ENCODE peak calls at places on chromosomes 3 and 15, in seven cellular contexts. One of them, this sample, is unnamed.

GRCh38 chr3:129845956-129846355 is 47.6 kb downstream of the TMCC1 start:
- DNase-seq in adrenal gland: no peak
- DNase-seq in cardiac muscle cell: no peak
- DNase-seq in hepatocyte: no peak
- DNase-seq in H1: no peak
- DNase-seq in left ventricle myocardium inferior: no peak
- DNase-seq in aorta: no peak
- DNase-seq in this sample: no peak

GRCh38 chr15:93164409-93164808 is 75.4 kb upstream of the RGMA start:
- DNase-seq in hepatocyte: no peak
- DNase-seq in aorta: no peak
- DNase-seq in adrenal gland: no peak
- DNase-seq in left ventricle myocardium inferior: no peak
- DNase-seq in H1: no peak
- DNase-seq in cardiac muscle cell: no peak
- DNase-seq in this sample: no peak

GRCh38 chr3:12416731-12417130 is 67.5 kb upstream of the TSEN2 start:
- DNase-seq in H1: no peak
- DNase-seq in left ventricle myocardium inferior: no peak
- DNase-seq in aorta: no peak
- DNase-seq in cardiac muscle cell: no peak
- DNase-seq in adrenal gland: no peak
- DNase-seq in hepatocyte: no peak
- DNase-seq in this sample: no peak

GRCh38 chr15:70046716-70047369 is 50.9 kb downstream of the TLE3 start:
- DNase-seq in aorta: no peak
- DNase-seq in left ventricle myocardium inferior: no peak
- DNase-seq in cardiac muscle cell: no peak
- DNase-seq in hepatocyte: no peak
- DNase-seq in H1: no peak
- DNase-seq in adrenal gland: peak; percentile 4
- DNase-seq in this sample: no peak

GRCh38 chr3:167684389-167684993 is 30.7 kb upstream of the WDR49 start:
- DNase-seq in adrenal gland: peak; percentile 55
- DNase-seq in left ventricle myocardium inferior: no peak
- DNase-seq in aorta: no peak
- DNase-seq in hepatocyte: peak; percentile 82
- DNase-seq in H1: no peak
- DNase-seq in cardiac muscle cell: peak; percentile 70
- DNase-seq in this sample: peak; percentile 74

GRCh38 chr3:97817965-97818364 is 3.8 kb upstream of the CRYBG3 start:
- DNase-seq in cardiac muscle cell: no peak
- DNase-seq in aorta: no peak
- DNase-seq in hepatocyte: no peak
- DNase-seq in left ventricle myocardium inferior: no peak
- DNase-seq in H1: no peak
- DNase-seq in adrenal gland: no peak
- DNase-seq in this sample: peak; percentile 70

GRCh38 chr15:55649058-55649423 is 60.9 kb upstream of the PYGO1 start:
- DNase-seq in hepatocyte: no peak
- DNase-seq in H1: no peak
- DNase-seq in cardiac muscle cell: peak; percentile 15
- DNase-seq in adrenal gland: no peak
- DNase-seq in left ventricle myocardium inferior: no peak
- DNase-seq in aorta: no peak
- DNase-seq in this sample: no peak

GRCh38 chr15:76576526-76577279 is 240.1 kb downstream of the ISL2 start:
- DNase-seq in cardiac muscle cell: peak; percentile 89
- DNase-seq in H1: no peak
- DNase-seq in hepatocyte: peak; percentile 34
- DNase-seq in left ventricle myocardium inferior: peak; percentile 79
- DNase-seq in aorta: peak; percentile 89
- DNase-seq in adrenal gland: peak; percentile 71
- DNase-seq in this sample: no peak

GRCh38 chr3:143998266-143998665 is 26.6 kb downstream of the DIPK2A start:
- DNase-seq in cardiac muscle cell: peak; percentile 75
- DNase-seq in H1: no peak
- DNase-seq in adrenal gland: no peak
- DNase-seq in aorta: no peak
- DNase-seq in hepatocyte: no peak
- DNase-seq in left ventricle myocardium inferior: no peak
- DNase-seq in this sample: no peak

GRCh38 chr3:197750396-197750831 is 731 bp downstream of the FYTTD1 start:
- DNase-seq in cardiac muscle cell: peak; percentile 72
- DNase-seq in aorta: peak; percentile 79
- DNase-seq in hepatocyte: peak; percentile 85
- DNase-seq in adrenal gland: peak; percentile 68
- DNase-seq in left ventricle myocardium inferior: peak; percentile 70
- DNase-seq in H1: no peak
- DNase-seq in this sample: peak; percentile 64

GRCh38 chr15:101731746-101732145 is 7.5 kb upstream of the TARS3 start:
- DNase-seq in cardiac muscle cell: no peak
- DNase-seq in left ventricle myocardium inferior: no peak
- DNase-seq in adrenal gland: no peak
- DNase-seq in hepatocyte: no peak
- DNase-seq in aorta: no peak
- DNase-seq in H1: no peak
- DNase-seq in this sample: no peak

GRCh38 chr3:133464573-133464972 is 64.7 kb downstream of the BFSP2 start:
- DNase-seq in cardiac muscle cell: peak; percentile 61
- DNase-seq in aorta: no peak
- DNase-seq in left ventricle myocardium inferior: no peak
- DNase-seq in H1: no peak
- DNase-seq in hepatocyte: no peak
- DNase-seq in adrenal gland: no peak
- DNase-seq in this sample: peak; percentile 45

GRCh38 chr15:36757189-36757814 is 177.9 kb downstream of the CDIN1 start:
- DNase-seq in H1: no peak
- DNase-seq in cardiac muscle cell: peak; percentile 59
- DNase-seq in adrenal gland: no peak
- DNase-seq in hepatocyte: no peak
- DNase-seq in left ventricle myocardium inferior: no peak
- DNase-seq in aorta: no peak
- DNase-seq in this sample: no peak

GRCh38 chr3:158725348-158725966 is 6.8 kb downstream of the RARRES1 start:
- DNase-seq in H1: no peak
- DNase-seq in left ventricle myocardium inferior: no peak
- DNase-seq in hepatocyte: peak; percentile 60
- DNase-seq in aorta: peak; percentile 85
- DNase-seq in cardiac muscle cell: peak; percentile 97
- DNase-seq in adrenal gland: peak; percentile 79
- DNase-seq in this sample: peak; percentile 15

GRCh38 chr3:182438398-182438797 is 354.9 kb upstream of the ATP11B start:
- DNase-seq in adrenal gland: no peak
- DNase-seq in cardiac muscle cell: no peak
- DNase-seq in left ventricle myocardium inferior: no peak
- DNase-seq in aorta: no peak
- DNase-seq in H1: no peak
- DNase-seq in hepatocyte: no peak
- DNase-seq in this sample: no peak

GRCh38 chr3:14633819-14634424 is 17.6 kb upstream of the CCDC174 start:
- DNase-seq in adrenal gland: peak; percentile 51
- DNase-seq in aorta: peak; percentile 67
- DNase-seq in left ventricle myocardium inferior: peak; percentile 37
- DNase-seq in hepatocyte: peak; percentile 79
- DNase-seq in H1: no peak
- DNase-seq in cardiac muscle cell: peak; percentile 85
- DNase-seq in this sample: peak; percentile 61

GRCh38 chr3:18724456-18724855 is 299.3 kb upstream of the SATB1 start:
- DNase-seq in aorta: no peak
- DNase-seq in H1: no peak
- DNase-seq in hepatocyte: no peak
- DNase-seq in cardiac muscle cell: no peak
- DNase-seq in adrenal gland: no peak
- DNase-seq in left ventricle myocardium inferior: no peak
- DNase-seq in this sample: no peak
- H3K4me3 ChIP-seq in aorta: no peak overlapping the region
- H3K4me3 ChIP-seq in H1: no peak overlapping the region
- H3K4me3 ChIP-seq in hepatocyte: no peak overlapping the region
- H3K4me3 ChIP-seq in cardiac muscle cell: no peak overlapping the region
- H3K4me3 ChIP-seq in adrenal gland: no peak overlapping the region
- H3K4me3 ChIP-seq in left ventricle myocardium inferior: no peak overlapping the region
- H3K4me3 ChIP-seq in this sample: no peak overlapping the region

GRCh38 chr3:11201246-11202024 is 47.1 kb downstream of the HRH1 start:
- DNase-seq in left ventricle myocardium inferior: no peak
- DNase-seq in H1: no peak
- DNase-seq in aorta: peak; percentile 80
- DNase-seq in adrenal gland: no peak
- DNase-seq in cardiac muscle cell: peak; percentile 55
- DNase-seq in hepatocyte: no peak
- DNase-seq in this sample: no peak

GRCh38 chr3:11204697-11205397 is 50.6 kb downstream of the HRH1 start:
- DNase-seq in left ventricle myocardium inferior: no peak
- DNase-seq in aorta: no peak
- DNase-seq in cardiac muscle cell: no peak
- DNase-seq in H1: no peak
- DNase-seq in hepatocyte: no peak
- DNase-seq in adrenal gland: no peak
- DNase-seq in this sample: no peak

GRCh38 chr3:11206953-11207352 is 52.7 kb downstream of the HRH1 start:
- DNase-seq in hepatocyte: no peak
- DNase-seq in aorta: no peak
- DNase-seq in H1: no peak
- DNase-seq in cardiac muscle cell: no peak
- DNase-seq in left ventricle myocardium inferior: no peak
- DNase-seq in adrenal gland: no peak
- DNase-seq in this sample: no peak

GRCh38 chr3:11211531-11212300 is 57.4 kb downstream of the HRH1 start:
- DNase-seq in cardiac muscle cell: peak; percentile 71
- DNase-seq in adrenal gland: no peak
- DNase-seq in hepatocyte: no peak
- DNase-seq in H1: no peak
- DNase-seq in aorta: peak; percentile 61
- DNase-seq in left ventricle myocardium inferior: no peak
- DNase-seq in this sample: no peak

DNA sequence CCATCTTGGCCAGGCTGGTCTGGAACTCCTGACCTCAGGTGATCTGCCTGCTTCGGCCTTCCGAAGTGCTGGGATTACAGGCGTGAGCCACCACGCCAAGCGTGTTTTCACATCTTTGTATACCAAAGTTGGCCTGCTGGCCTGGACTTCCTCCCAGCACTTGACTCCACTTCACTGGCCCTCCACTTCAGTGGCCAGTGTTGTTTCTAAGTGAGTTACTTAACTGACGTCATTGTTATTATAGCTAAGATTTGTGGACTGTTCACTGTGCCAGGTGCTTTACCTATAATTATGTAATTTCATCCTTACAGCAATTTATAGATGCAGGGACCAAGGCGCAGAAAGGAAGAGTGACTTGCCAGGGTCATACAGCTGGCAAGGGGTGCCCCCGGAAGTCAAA is 52.0 kb downstream of the HRH1 start:
- DNase-seq in left ventricle myocardium inferior: no peak
- DNase-seq in hepatocyte: no peak
- DNase-seq in aorta: no peak
- DNase-seq in adrenal gland: no peak
- DNase-seq in H1: no peak
- DNase-seq in cardiac muscle cell: no peak
- DNase-seq in this sample: no peak
- H3K4me1 ChIP-seq in left ventricle myocardium inferior: peaks cover 13% of the 10 kb centered on the region
- H3K4me1 ChIP-seq in hepatocyte: no peaks in the 10 kb centered on the region
- H3K4me1 ChIP-seq in aorta: peaks cover 2% of the 10 kb centered on the region
- H3K4me1 ChIP-seq in adrenal gland: no peaks in the 10 kb centered on the region
- H3K4me1 ChIP-seq in H1: no peaks in the 10 kb centered on the region
- H3K4me1 ChIP-seq in cardiac muscle cell: no peaks in the 10 kb centered on the region
- H3K4me1 ChIP-seq in this sample: no peaks in the 10 kb centered on the region

GRCh38 chr3:29072626-29073025 is 208.2 kb upstream of the RBMS3 start:
- DNase-seq in left ventricle myocardium inferior: no peak
- DNase-seq in H1: no peak
- DNase-seq in aorta: no peak
- DNase-seq in adrenal gland: no peak
- DNase-seq in hepatocyte: no peak
- DNase-seq in cardiac muscle cell: no peak
- DNase-seq in this sample: no peak
- H3K4me3 ChIP-seq in left ventricle myocardium inferior: no peak overlapping the region
- H3K4me3 ChIP-seq in H1: no peak overlapping the region
- H3K4me3 ChIP-seq in aorta: no peak overlapping the region
- H3K4me3 ChIP-seq in adrenal gland: no peak overlapping the region
- H3K4me3 ChIP-seq in hepatocyte: no peak overlapping the region
- H3K4me3 ChIP-seq in cardiac muscle cell: no peak overlapping the region
- H3K4me3 ChIP-seq in this sample: no peak overlapping the region

GRCh38 chr3:37626722-37627565 is 234.7 kb upstream of the CTDSPL start:
- DNase-seq in H1: no peak
- DNase-seq in cardiac muscle cell: no peak
- DNase-seq in aorta: no peak
- DNase-seq in left ventricle myocardium inferior: no peak
- DNase-seq in hepatocyte: no peak
- DNase-seq in adrenal gland: no peak
- DNase-seq in this sample: no peak
- H3K4me1 ChIP-seq in H1: no peaks in the 10 kb centered on the region
- H3K4me1 ChIP-seq in cardiac muscle cell: peaks cover 4% of the 10 kb centered on the region
- H3K4me1 ChIP-seq in aorta: no peaks in the 10 kb centered on the region
- H3K4me1 ChIP-seq in left ventricle myocardium inferior: peaks cover 50% of the 10 kb centered on the region
- H3K4me1 ChIP-seq in hepatocyte: no peaks in the 10 kb centered on the region
- H3K4me1 ChIP-seq in adrenal gland: peaks cover 10% of the 10 kb centered on the region
- H3K4me1 ChIP-seq in this sample: no peaks in the 10 kb centered on the region

DNA sequence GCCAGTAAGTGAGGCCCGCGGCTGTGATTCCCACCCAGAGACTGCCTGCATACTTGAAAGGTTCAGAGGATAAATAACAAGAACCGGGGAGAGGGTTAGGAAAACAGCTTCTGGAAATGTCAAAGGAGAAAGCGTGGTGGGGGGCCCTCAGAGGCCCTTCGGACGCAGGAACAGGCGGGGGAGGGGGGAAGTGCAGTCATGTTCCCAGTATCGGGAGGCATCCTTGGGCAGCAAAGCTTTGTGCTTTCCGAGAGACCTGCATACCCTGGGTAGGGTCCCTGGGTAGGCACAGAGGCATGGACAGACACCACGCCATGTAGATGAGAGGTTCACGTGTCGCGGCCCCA is 21.4 kb downstream of the EPHB3 start:
- DNase-seq in left ventricle myocardium inferior: no peak
- DNase-seq in hepatocyte: no peak
- DNase-seq in aorta: no peak
- DNase-seq in H1: no peak
- DNase-seq in adrenal gland: no peak
- DNase-seq in cardiac muscle cell: no peak
- DNase-seq in this sample: no peak
- H3K4me3 ChIP-seq in left ventricle myocardium inferior: peak overlapping the region; percentile 68
- H3K4me3 ChIP-seq in hepatocyte: no peak overlapping the region
- H3K4me3 ChIP-seq in aorta: peak overlapping the region; percentile 67
- H3K4me3 ChIP-seq in H1: peak overlapping the region; percentile 44
- H3K4me3 ChIP-seq in adrenal gland: peak overlapping the region; percentile 88
- H3K4me3 ChIP-seq in cardiac muscle cell: peak overlapping the region; percentile 17
- H3K4me3 ChIP-seq in this sample: no peak overlapping the region

DNA sequence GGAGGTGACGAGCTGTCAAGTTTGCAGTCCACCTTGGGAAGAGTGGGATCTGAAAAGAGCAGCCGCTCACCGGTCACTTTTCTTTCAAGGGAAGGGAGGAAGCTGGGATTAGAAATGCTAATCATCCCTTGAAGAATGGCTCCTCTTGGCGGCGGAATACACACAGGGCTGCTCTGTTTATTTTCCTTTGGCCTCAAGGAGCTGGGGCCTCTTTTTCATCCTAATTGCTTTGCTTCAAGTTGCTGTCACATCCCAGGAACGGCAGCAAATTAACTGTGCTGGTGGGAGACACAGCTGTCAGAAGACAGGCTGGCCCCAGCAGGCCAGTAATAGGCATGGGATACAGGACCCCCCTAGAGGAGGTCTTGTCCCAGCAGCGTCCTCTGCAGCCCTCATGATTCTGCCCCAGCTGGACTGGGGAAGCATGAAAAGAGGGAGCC is 6.7 kb downstream of the KBTBD13 start:
- DNase-seq in H1: no peak
- DNase-seq in aorta: no peak
- DNase-seq in hepatocyte: no peak
- DNase-seq in left ventricle myocardium inferior: no peak
- DNase-seq in cardiac muscle cell: peak; percentile 58
- DNase-seq in adrenal gland: no peak
- DNase-seq in this sample: peak; percentile 80
- H3K4me1 ChIP-seq in H1: peaks cover 16% of the 10 kb centered on the region
- H3K4me1 ChIP-seq in aorta: peaks cover 6% of the 10 kb centered on the region
- H3K4me1 ChIP-seq in hepatocyte: peaks cover 44% of the 10 kb centered on the region
- H3K4me1 ChIP-seq in left ventricle myocardium inferior: peaks cover 96% of the 10 kb centered on the region
- H3K4me1 ChIP-seq in cardiac muscle cell: peaks cover 37% of the 10 kb centered on the region
- H3K4me1 ChIP-seq in adrenal gland: no peaks in the 10 kb centered on the region
- H3K4me1 ChIP-seq in this sample: peaks cover 45% of the 10 kb centered on the region

This sample was measured in SJCRH30.